ENCODE peak calls at places on chromosomes 3 and 15, in five cellular contexts. O is upper lobe of right lung, N is MM.1S, M is sigmoid colon, G is esophagus muscularis mucosa. W is an unnamed sample.

GRCh38 chr3:23806322-23807160 is 786 bp downstream of the UBE2E1 start:
- DNase-seq in M (peak), O (peak), N (no peak), G (no peak), W (no peak)

GRCh38 chr3:16834214-16834613 is 50.5 kb upstream of the PLCL2 start:
- DNase-seq in O (no peak), G (no peak), M (no peak), N (no peak), W (no peak)

GRCh38 chr3:160935413-160936095 is 169.6 kb downstream of the B3GALNT1 start:
- DNase-seq in O (no peak), N (no peak), G (no peak), M (no peak), W (no peak)

GRCh38 chr3:62371735-62372591 is 1.4 kb downstream of the FEZF2 start:
- DNase-seq in G (no peak), M (no peak), N (no peak), O (no peak), W (no peak)

GRCh38 chr3:118199044-118199443 is 835.6 kb downstream of the IGSF11 start:
- DNase-seq in N (no peak), M (no peak), G (no peak), O (no peak), W (no peak)

GRCh38 chr3:179063945-179064560 is 7.6 kb downstream of the ZMAT3 start:
- DNase-seq in G (no peak), O (no peak), M (no peak), N (no peak), W (no peak)

GRCh38 chr3:50738252-50738598 is 63.5 kb downstream of the DOCK3 start:
- DNase-seq in G (no peak), N (no peak), O (no peak), M (no peak), W (no peak)

GRCh38 chr15:81377871-81378270 is 3.9 kb upstream of the TMC3 start:
- DNase-seq in G (no peak), O (no peak), M (no peak), N (no peak), W (no peak)

GRCh38 chr3:124075758-124076157 is 83.8 kb upstream of the ROPN1 start:
- DNase-seq in G (no peak), M (no peak), N (no peak), O (no peak), W (no peak)

GRCh38 chr3:158991146-158991705 is 189.4 kb downstream of the MFSD1 start:
- DNase-seq in M (no peak), O (peak), G (no peak), N (peak), W (peak)

GRCh38 chr3:15380980-15381890 is 46.1 kb downstream of the METTL6 start:
- DNase-seq in M (no peak), O (no peak), G (no peak), N (no peak), W (no peak)

GRCh38 chr3:11803977-11804903 is 42.4 kb downstream of the TAMM41 start:
- DNase-seq in O (no peak), G (no peak), N (peak), M (no peak), W (no peak)

GRCh38 chr15:79171320-79172031 is 80.9 kb upstream of the RASGRF1 start:
- DNase-seq in G (no peak), N (no peak), M (no peak), O (no peak), W (peak)

GRCh38 chr3:29527251-29527650 is 246.4 kb downstream of the RBMS3 start:
- DNase-seq in N (no peak), O (no peak), G (no peak), M (no peak), W (no peak)

DNA sequence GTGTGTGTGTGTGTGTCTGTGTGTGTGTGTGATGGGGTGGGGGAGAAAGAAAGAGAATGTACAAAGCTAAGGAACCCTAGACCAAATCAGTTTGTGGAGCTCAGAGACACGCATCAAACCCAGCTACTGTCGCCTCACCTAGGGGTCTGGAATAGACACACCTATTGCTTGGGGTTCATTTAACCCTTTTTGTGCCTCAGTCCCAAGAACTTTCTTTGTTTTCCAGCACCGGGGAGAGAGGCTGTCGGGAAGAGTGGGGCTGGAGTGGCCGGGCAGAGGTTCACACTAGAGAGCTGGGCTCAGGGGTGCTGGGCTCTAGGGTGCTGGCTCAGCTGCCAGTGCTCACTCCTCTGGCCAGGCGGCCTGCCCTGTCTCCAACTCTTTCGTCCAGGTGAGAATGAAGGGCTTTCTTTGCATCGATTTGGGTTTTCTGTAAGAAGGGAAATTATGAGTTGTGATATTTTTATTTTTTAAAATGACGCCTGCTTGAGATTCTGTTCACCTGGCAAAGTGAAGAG is 221.5 kb downstream of the MEIS2 start:
- DNase-seq in M (no peak), G (no peak), O (no peak), N (no peak), W (no peak)
- H3K4me3 ChIP-seq in M (no peak), G (no peak), O (no peak), N (no peak), W (no peak)

DNA sequence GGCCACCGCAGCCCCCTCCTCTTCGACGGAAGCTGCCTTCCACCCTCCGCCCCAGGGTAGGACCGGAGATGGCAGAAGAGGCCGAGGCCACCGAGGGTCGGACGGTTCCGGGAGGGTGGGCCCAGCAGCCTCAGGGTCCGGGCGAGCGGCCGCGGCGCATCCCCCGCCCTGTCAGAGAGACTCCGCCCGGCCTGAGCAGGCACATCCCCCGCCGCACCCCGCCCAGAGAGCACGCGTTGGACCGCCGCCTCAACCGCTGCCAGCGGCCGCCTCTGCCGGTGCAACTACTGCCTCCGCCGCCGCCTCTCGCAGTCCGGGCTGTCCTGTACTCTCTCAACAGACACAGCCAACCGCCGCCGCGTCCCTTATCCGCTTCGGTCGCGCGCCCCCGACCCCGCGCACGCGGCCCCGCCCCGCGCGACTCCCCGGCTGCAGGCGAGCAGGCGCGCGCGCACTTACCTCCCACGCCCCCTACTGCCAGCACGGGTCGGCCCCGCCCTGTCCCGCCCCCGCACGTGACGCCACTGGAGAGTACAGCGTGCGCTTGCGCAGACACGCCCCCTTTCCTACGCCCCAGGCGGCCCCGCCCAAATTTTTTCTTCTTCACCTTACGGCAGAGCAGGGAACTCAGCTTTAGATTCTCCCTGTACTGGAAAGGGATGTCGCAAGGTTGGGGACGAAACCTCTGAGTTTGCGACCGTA is at the start of gene MYO9A:
- DNase-seq in G (peak), O (peak), N (peak), M (peak), W (peak)
- H3K27ac ChIP-seq in G (peak), O (peak), N (peak), M (peak), W (peak)

DNA sequence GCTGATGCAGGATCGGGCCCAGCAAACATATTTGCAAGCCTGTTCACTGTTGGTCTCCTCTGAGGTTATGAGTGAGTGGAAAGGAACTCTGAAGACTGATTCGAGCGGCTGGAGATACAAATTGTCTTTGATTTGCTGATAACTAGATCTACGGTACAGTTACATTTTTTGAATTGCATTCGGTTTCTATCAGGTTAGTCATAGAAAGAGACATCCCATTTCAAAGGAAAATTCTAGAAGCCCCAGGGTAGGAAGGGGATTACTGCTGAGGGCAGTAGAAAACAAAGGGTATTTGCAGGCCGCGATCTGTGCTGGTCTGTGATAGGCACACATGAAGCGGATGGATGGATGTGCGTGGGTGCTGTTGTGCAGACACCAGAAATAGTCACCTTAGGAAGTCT is 228.4 kb downstream of the ITPR1 start:
- DNase-seq in O (no peak), G (no peak), M (no peak), N (no peak), W (no peak)
- TF ChIP-seq CTCF in O (no peak), G (no peak), M (no peak), N (no peak), W (no peak)

GRCh38 chr15:92907229-92907628 is 7.1 kb downstream of the CHD2 start:
- DNase-seq in N (no peak), G (no peak), O (no peak), M (no peak), W (no peak)
- H3K4me3 ChIP-seq in N (no peak), G (peak), O (peak), M (peak), W (no peak)

GRCh38 chr15:86284630-86285029 is 205.0 kb downstream of the AGBL1 start:
- DNase-seq in G (no peak), O (no peak), N (no peak), M (no peak), W (no peak)
- H3K27ac ChIP-seq in G (no peak), O (no peak), N (no peak), M (no peak), W (no peak)

GRCh38 chr3:112306825-112307224 is 12.8 kb upstream of the SLC9C1 start:
- DNase-seq in M (no peak), O (no peak), G (no peak), N (no peak), W (no peak)

GRCh38 chr3:112302881-112303761 is 9.1 kb upstream of the SLC9C1 start:
- DNase-seq in N (peak), M (no peak), G (no peak), O (no peak), W (no peak)

GRCh38 chr3:112302061-112302830 is 8.2 kb upstream of the SLC9C1 start:
- DNase-seq in N (no peak), G (no peak), M (no peak), O (peak), W (no peak)

GRCh38 chr3:112303811-112304325 is 9.9 kb upstream of the SLC9C1 start:
- DNase-seq in O (no peak), G (no peak), M (no peak), N (peak), W (no peak)

DNA sequence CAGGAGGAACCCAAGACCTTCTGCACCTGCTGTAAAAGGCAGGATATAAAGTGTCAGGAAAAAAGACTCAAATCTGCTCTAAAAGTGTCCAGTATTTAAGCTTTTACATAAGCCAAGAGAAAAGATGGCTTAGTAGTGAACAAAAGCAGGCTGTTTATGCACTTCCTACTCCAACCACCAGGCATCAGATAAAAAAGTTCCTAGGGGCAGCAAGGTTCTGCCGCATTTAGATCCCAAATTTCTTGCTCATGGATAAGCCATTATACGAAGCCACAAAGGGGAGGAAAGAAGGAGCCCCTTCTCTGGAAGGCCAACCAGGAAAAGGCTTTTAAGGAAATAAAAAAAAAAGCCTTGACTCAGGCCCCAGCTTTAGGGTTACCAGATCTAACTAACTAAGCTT is 10.6 kb upstream of the SLC9C1 start:
- DNase-seq in N (no peak), O (no peak), G (no peak), M (no peak), W (no peak)
- TF ChIP-seq CTCF in N (peak), O (peak), G (peak), M (no peak), W (no peak)

DNA sequence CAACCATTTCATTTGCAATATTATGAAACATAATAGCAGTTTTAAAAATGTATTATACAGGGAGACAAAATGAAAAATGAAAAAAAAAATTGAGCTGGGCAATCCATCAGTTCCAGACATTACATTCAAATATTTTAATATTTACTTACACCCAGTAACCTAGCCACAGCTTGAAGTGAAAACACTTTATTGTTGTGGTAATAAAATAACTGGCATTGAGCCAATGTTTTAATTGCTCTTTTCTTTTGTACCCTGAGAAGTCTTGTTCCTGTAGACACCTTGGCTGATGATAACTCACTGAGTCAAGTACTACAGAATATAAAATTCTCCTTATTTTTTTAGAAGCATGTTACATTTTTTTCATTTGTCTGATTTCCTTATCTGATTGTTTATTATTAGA is 180.6 kb downstream of the ROBO1 start:
- DNase-seq in M (no peak), N (peak), O (no peak), G (no peak), W (no peak)
- H3K4me3 ChIP-seq in M (no peak), N (no peak), O (no peak), G (no peak), W (no peak)

DNA sequence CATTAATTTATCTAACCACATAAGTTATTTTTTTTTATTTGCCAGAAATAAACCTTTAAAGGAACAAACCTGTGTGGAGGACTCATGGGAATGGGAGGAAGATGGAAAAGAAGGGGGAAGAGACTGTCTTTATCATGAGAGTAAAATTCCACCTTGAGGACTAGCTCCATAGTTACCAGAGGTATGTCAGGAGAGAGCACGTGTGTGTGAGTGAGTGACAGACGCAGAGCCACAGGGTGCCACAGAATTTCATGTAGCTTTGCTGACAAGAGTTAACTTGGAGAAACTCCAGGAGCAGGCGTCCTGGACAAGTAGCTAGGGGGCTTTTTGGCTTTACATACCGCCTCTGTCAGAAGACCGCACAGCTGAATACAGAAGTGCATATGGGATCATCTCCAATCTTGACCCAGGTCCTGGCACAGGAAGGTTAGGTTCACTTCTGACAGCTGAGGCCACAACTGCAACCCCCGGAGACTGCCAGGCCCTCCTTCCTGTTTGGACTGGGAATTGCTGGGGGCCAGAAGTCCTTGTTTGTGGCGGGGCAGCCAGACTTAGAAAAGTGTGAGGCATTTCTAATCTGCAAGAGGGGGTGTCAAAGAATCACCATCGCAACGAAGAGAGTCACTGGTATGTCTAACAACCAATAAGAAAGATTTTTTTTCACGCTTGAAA is 197.8 kb upstream of the TPM1 start:
- DNase-seq in O (no peak), G (no peak), M (peak), N (no peak), W (no peak)
- H3K27ac ChIP-seq in O (no peak), G (no peak), M (no peak), N (no peak), W (no peak)